ENCODE peak calls at places on chromosomes 5 and 9, in six cellular contexts. L, A, U, Y, N and P are unnamed samples.

GRCh38 chr5:148653840-148654781 is at the start of gene HTR4:
- DNase-seq in L (peak), U (no peak), A (no peak), Y (no peak), N (peak), P (no peak)

GRCh38 chr5:145829708-145830361 is 5.3 kb downstream of the PRELID2 start:
- DNase-seq in U (peak), L (no peak), Y (no peak), N (no peak), A (no peak), P (no peak)

GRCh38 chr9:18857769-18858168 is 175.2 kb downstream of the SAXO1 start:
- DNase-seq in L (no peak), A (no peak), Y (peak), U (peak), N (no peak), P (peak)

GRCh38 chr9:74804018-74804385 is 83.7 kb downstream of the TRPM6 start:
- DNase-seq in A (no peak), N (no peak), U (no peak), L (no peak), Y (no peak), P (no peak)

GRCh38 chr5:68225911-68226563 is 10.5 kb downstream of the PIK3R1 start:
- DNase-seq in Y (no peak), A (peak), L (no peak), N (no peak), U (no peak), P (no peak)

GRCh38 chr9:89649045-89649691 is 44.4 kb downstream of the GADD45G start:
- DNase-seq in N (no peak), U (no peak), A (no peak), L (no peak), Y (no peak), P (no peak)

GRCh38 chr9:81032831-81033230 is 656.5 kb downstream of the TLE1 start:
- DNase-seq in L (no peak), A (no peak), Y (peak), U (peak), N (no peak), P (peak)

GRCh38 chr5:86977185-86977584 is 290.5 kb upstream of the RASA1 start:
- DNase-seq in A (no peak), U (peak), L (no peak), N (no peak), Y (no peak), P (peak)

GRCh38 chr9:136341769-136342168 is 14.4 kb downstream of the GPSM1 start:
- DNase-seq in A (no peak), N (no peak), L (no peak), Y (no peak), U (no peak), P (no peak)

GRCh38 chr9:87663556-87663955 is 62.4 kb upstream of the CTSL start:
- DNase-seq in Y (no peak), N (no peak), U (no peak), L (no peak), A (no peak), P (no peak)

GRCh38 chr5:89282832-89283510 is 400.0 kb upstream of the MEF2C start:
- DNase-seq in Y (peak), N (no peak), U (peak), A (no peak), L (no peak), P (peak)
- H3K4me3 ChIP-seq in Y (no peak), N (no peak), U (no peak), A (no peak), L (no peak), P (no peak)

DNA sequence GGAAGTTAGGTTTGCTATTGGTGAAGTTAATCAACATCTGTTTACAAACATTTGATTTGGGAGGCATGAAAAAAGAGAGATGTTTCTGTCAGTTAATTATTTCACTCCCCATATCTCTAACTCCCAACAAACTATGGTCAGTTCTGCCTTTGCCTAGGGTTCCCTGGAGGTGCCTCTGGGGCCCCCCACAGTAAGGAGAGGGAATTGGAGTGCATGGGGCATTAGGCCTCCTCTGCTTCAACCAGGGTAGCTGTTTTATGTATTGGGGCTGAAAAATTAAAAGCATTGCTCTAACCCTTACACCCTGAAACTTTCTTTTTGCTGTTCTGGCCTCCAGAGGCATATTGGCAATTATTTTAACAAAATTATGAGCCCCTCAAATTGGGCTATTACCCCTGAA is 32.3 kb downstream of the RUSC2 start:
- DNase-seq in Y (no peak), L (no peak), A (no peak), U (no peak), N (no peak), P (no peak)
- H3K4me3 ChIP-seq in Y (no peak), L (no peak), A (no peak), U (no peak), N (no peak), P (no peak)

DNA sequence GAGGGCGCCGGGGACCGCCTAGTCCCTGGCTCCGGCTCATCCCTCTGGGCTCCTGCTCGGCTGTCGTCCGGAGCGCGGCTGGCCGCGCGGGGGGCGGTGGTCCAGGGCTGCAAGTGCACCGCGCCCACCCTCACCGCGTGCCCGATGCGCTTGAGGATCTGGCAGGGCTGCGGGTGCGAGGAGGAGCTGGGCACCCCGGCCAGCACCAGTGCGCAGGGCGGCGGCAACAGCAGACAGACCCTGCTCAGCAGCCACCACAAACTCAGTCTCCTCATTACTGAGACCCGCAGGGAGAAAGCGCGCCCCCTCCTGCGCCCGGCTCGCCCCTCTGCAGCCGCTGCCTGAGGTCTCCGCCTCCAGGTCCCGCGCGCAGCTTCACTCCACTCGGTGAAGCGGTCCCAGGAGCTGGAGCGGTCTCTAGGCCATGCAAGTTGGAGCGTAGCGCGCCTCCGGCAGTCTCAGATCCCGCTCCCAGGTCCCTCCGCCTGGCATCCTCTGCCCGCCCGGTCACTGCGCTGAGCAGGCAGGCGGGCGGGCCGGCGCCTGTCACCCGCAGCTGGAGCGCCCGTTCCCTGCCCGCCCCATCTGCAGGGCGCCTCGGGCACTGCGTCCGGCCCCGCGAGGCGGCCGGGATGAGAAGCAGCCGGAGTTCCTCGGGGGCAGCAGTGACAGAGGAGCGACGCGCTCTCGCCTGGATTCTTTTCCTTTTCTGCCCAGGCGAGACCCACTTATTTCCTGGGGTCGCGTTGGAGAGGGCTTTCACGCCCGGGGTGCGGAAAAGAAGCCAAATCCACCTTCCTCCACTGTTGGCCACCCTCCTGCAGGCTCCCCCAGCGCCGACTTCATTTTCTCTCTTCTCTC is 512 bp downstream of the GRIN3A start:
- DNase-seq in Y (no peak), A (peak), N (peak), L (peak), U (no peak), P (no peak)
- H3K4me3 ChIP-seq in Y (peak), A (peak), N (peak), L (peak), U (no peak), P (no peak)

GRCh38 chr9:129884220-129885017 is 49.2 kb downstream of the USP20 start:
- DNase-seq in A (peak), L (peak), Y (peak), N (peak), U (peak), P (peak)

GRCh38 chr9:129886226-129887174 is 51.2 kb downstream of the USP20 start:
- DNase-seq in Y (no peak), N (no peak), L (no peak), U (peak), A (no peak), P (no peak)

GRCh38 chr9:129885670-129886106 is 50.4 kb downstream of the USP20 start:
- DNase-seq in N (peak), A (peak), L (peak), U (peak), Y (peak), P (peak)

GRCh38 chr9:129887210-129888084 is 52.2 kb downstream of the USP20 start:
- DNase-seq in Y (peak), A (no peak), U (peak), L (no peak), N (no peak), P (peak)

DNA sequence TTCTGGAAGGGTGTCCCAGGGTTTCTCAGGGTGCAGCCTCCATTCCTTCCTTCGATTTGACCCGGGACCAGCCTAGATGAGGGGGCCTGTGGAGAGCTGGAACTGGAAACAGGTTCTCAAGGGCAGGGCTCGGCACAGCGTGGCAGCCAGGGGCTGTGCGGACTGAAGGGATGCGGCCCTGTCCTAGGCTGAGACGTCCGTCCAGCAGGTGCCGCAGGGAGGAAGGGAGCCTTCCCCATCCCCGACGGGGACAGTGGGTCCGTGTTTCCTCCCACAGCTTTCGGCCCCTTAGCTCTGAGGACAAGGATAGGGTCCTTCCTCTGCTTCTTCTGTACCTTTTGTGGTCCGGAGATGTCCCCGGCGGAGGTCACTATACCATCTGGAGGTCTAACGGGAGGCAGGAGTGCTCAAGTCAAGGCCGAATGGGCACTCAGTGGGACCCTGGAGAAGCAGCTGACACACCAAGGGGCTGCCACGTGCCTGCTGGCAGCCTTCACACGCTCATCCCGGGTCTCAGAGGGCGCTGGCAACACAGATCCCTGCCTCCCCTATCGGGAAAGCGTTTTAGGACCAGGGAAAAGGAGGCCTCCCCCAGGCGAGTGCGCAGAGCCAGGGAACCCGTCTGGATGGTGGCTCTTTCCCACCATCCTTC is 49.9 kb downstream of the USP20 start:
- DNase-seq in A (peak), L (peak), N (no peak), Y (no peak), U (no peak), P (no peak)
- H3K4me3 ChIP-seq in A (peak), L (peak), N (no peak), Y (peak), U (no peak), P (no peak)

DNA sequence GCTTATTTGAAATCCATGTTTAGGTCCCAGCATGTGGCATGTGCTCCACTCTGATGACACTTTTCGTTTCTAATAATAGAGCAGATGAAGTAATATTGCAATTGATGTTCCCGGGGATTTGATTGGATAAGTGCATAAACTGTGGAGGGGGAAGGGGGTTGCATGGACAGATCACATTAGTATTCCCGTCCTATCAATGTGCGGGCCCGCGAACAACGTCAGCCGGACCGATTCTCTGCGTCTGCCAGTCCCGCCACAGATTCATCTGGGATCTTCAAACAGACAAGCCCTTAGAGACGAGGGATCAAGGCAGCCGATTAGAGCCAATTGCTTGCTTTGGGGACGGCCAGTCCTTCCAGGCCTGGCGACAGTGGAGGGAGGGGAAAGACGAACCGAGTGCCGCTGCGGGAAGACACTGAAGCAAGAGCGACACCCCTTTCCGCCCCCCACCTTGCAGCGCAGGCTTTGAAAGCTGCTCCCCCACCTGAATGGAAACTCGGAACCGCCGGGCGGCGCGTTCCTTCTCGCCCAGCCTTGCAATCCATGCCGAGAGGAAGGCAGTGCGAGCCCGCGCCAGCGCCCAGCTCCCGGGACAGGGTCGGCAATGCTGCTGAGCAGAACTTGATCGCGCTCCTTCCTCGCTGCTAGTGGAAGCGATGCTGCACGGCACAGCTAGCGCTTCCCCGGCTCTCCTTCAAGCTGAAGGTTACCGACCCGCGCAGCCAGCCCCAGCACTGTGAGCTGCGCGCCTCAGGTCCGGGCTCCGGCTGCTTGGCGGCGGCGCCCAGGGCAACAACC is at the start of gene RGS7BP:
- DNase-seq in Y (peak), U (peak), L (peak), N (peak), A (peak), P (peak)
- H3K4me3 ChIP-seq in Y (peak), U (peak), L (peak), N (peak), A (peak), P (peak)

GRCh38 chr9:133116346-133117231 is 4.5 kb downstream of the RALGDS start:
- DNase-seq in Y (no peak), L (peak), A (peak), U (no peak), N (no peak), P (no peak)

GRCh38 chr9:133114451-133114885 is 6.6 kb downstream of the RALGDS start:
- DNase-seq in Y (no peak), N (peak), U (no peak), A (peak), L (peak), P (no peak)

GRCh38 chr9:133115604-133116345 is 5.3 kb downstream of the RALGDS start:
- DNase-seq in A (peak), L (peak), Y (peak), U (no peak), N (no peak), P (no peak)

GRCh38 chr9:133113928-133114351 is 7.1 kb downstream of the RALGDS start:
- DNase-seq in N (peak), L (peak), Y (no peak), A (peak), U (no peak), P (no peak)

DNA sequence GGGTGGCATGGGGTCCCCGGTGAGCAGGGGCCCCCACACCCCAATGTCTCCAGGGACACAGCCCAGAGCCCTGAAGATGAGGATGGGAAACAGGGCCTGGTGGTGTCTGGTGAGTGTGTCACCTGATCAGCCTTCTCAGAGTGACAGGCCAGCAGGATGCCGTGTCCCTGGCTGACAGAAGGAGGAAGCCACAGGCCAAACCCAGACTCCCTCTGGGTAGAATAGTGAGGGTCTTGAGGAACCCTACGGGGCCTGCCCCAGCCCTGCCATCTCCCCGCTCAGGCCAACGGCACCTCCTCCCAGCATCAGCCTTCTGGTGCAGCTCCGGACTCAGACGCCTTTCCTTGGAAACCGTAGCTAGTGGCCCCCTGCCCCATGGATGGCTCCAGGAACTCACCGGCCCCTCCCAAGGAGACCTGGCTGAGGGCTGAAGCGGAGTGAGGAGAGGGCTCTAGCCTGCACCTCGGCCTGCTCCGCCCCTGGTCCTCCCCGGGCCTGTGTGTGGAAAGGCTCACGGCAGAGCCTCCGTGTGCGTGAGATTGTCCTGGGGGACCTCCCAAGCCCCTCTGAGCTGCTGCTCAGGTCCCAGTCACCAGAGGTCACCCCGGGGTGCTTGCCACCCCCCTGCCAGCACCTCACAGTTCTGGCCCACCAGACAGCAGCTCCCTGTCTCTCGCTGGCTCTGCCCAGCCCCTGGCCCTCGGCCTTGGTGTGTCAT is 6.0 kb downstream of the RALGDS start:
- DNase-seq in U (no peak), A (peak), N (no peak), Y (no peak), L (peak), P (no peak)
- H3K4me3 ChIP-seq in U (no peak), A (no peak), N (no peak), Y (no peak), L (no peak), P (no peak)

GRCh38 chr5:141388661-141389060 is 1.2 kb downstream of the PCDHGB4 start:
- DNase-seq in A (no peak), Y (no peak), N (no peak), U (no peak), L (no peak), P (no peak)
- H3K4me3 ChIP-seq in A (no peak), Y (no peak), N (no peak), U (no peak), L (no peak), P (no peak)